ENCODE peak calls at places on chromosomes 4 and X, in eight cellular contexts. V is effector CD4-positive, alpha-beta T cell; E is M059J; Y is keratinocyte; Q is body of pancreas; K is left cardiac atrium; W is activated naive CD8-positive, alpha-beta T cell treated with anti-CD3 and anti-CD28 coated beads, Interleukin-2, amount 50 U/mL, for 24 hours; A is GM13976. C is an unnamed sample.

GRCh38 chr4:81084029-81084428 is 53.5 kb downstream of the BMP3 start:
- DNase-seq in V (no peak), E (peak; percentile 49), Y (no peak), Q (no peak), K (no peak), W (no peak), A (no peak), C (no peak)

GRCh38 chr4:25823632-25824031 is 39.2 kb downstream of the SEL1L3 start:
- DNase-seq in V (no peak), E (no peak), Y (no peak), Q (no peak), K (no peak), W (no peak), A (no peak), C (no peak)

GRCh38 chr4:110619001-110619350 is 3.9 kb downstream of the PITX2 start:
- DNase-seq in V (no peak), E (no peak), Y (no peak), Q (no peak), K (no peak), W (no peak), A (no peak), C (no peak)

GRCh38 chr4:124189545-124189944 is 523.0 kb downstream of the ANKRD50 start:
- DNase-seq in V (no peak), E (no peak), Y (no peak), Q (no peak), K (no peak), W (no peak), A (no peak), C (no peak)

GRCh38 chrX:138794285-138794684 is 82.8 kb upstream of the FGF13 start:
- DNase-seq in V (no peak), E (peak; percentile 30), Y (no peak), Q (no peak), K (no peak), W (no peak), A (no peak), C (no peak)

GRCh38 chr4:79198886-79199591 is 126.8 kb downstream of the NAA11 start:
- DNase-seq in V (no peak), E (no peak), Y (no peak), Q (no peak), K (no peak), W (no peak), A (no peak), C (no peak)

GRCh38 chr4:184647391-184648101 is 1.7 kb downstream of the CASP3 start:
- DNase-seq in V (no peak), E (peak; percentile 32), Y (no peak), Q (no peak), K (no peak), W (no peak), A (no peak), C (no peak)

GRCh38 chr4:107098403-107098802 is 62.3 kb upstream of the DKK2 start:
- DNase-seq in V (no peak), E (no peak), Y (no peak), Q (no peak), K (no peak), W (no peak), A (no peak), C (no peak)

GRCh38 chrX:53320543-53321215 is 39.3 kb upstream of the IQSEC2 start:
- DNase-seq in V (no peak), E (no peak), Y (no peak), Q (peak; percentile 6), K (peak; percentile 29), W (peak; percentile 2), A (peak; percentile 33), C (no peak)

GRCh38 chrX:67587946-67588624 is 44.3 kb downstream of the AR start:
- DNase-seq in V (no peak), E (peak; percentile 67), Y (no peak), Q (peak; percentile 3), K (no peak), W (no peak), A (no peak), C (no peak)

GRCh38 chr4:139909036-139909435 is 243.4 kb downstream of the MGST2 start:
- DNase-seq in V (no peak), E (peak; percentile 12), Y (no peak), Q (no peak), K (no peak), W (no peak), A (no peak), C (no peak)

GRCh38 chrX:149145845-149146285 is 359.2 kb downstream of the IDS start:
- DNase-seq in V (no peak), E (peak; percentile 34), Y (no peak), Q (no peak), K (no peak), W (no peak), A (no peak), C (no peak)

GRCh38 chrX:112822892-112823291 is 17.7 kb downstream of the AMOT start:
- DNase-seq in V (no peak), E (no peak), Y (no peak), Q (no peak), K (no peak), W (no peak), A (no peak), C (no peak)

GRCh38 chrX:110167952-110168451 is 149.9 kb downstream of the AMMECR1 start:
- DNase-seq in V (peak; percentile 49), E (peak; percentile 94), Y (no peak), Q (no peak), K (no peak), W (peak; percentile 50), A (peak; percentile 50), C (no peak)

GRCh38 chr4:24913099-24913445 is 230 bp upstream of the CCDC149 start:
- DNase-seq in V (no peak), E (no peak), Y (no peak), Q (no peak), K (no peak), W (no peak), A (no peak), C (peak; percentile 40)

GRCh38 chr4:74543983-74544382 is 99.0 kb downstream of the AREG start:
- DNase-seq in V (no peak), E (peak; percentile 46), Y (no peak), Q (no peak), K (no peak), W (no peak), A (no peak), C (no peak)

GRCh38 chrX:14896273-14896672 is 23.1 kb downstream of the MOSPD2 start:
- DNase-seq in V (no peak), E (no peak), Y (no peak), Q (no peak), K (no peak), W (no peak), A (no peak), C (no peak)

GRCh38 chr4:106034205-106034604 is 138.9 kb downstream of the NPNT start:
- DNase-seq in V (no peak), E (peak; percentile 5), Y (no peak), Q (no peak), K (no peak), W (no peak), A (no peak), C (no peak)

GRCh38 chr4:142360657-142361056 is 485.4 kb downstream of the INPP4B start:
- DNase-seq in V (no peak), E (no peak), Y (no peak), Q (no peak), K (no peak), W (no peak), A (no peak), C (no peak)

GRCh38 chr4:83605744-83606172 is 69.8 kb downstream of the GPAT3 start:
- DNase-seq in V (no peak), E (no peak), Y (no peak), Q (no peak), K (no peak), W (no peak), A (no peak), C (no peak)

GRCh38 chr4:154490261-154490588 is 1.4 kb downstream of the DCHS2 start:
- DNase-seq in V (no peak), E (no peak), Y (no peak), Q (no peak), K (no peak), W (no peak), A (no peak), C (no peak)

GRCh38 chrX:45623266-45623665 is 422.6 kb upstream of the DIPK2B start:
- DNase-seq in V (no peak), E (peak; percentile 95), Y (no peak), Q (no peak), K (no peak), W (no peak), A (no peak), C (no peak)

GRCh38 chr4:7964459-7964858 is 24.8 kb upstream of the AFAP1 start:
- DNase-seq in V (no peak), E (no peak), Y (no peak), Q (no peak), K (no peak), W (no peak), A (peak; percentile 69), C (no peak)

GRCh38 chr4:104447346-104447745 is 47.3 kb downstream of the CXXC4 start:
- DNase-seq in V (no peak), E (no peak), Y (no peak), Q (no peak), K (no peak), W (no peak), A (no peak), C (no peak)

GRCh38 chr4:128670434-128670999 is 139.0 kb upstream of the JADE1 start:
- DNase-seq in V (no peak), E (no peak), Y (no peak), Q (no peak), K (no peak), W (no peak), A (no peak), C (no peak)

GRCh38 chr4:7161721-7162214 is 30.6 kb upstream of the SORCS2 start:
- DNase-seq in V (no peak), E (no peak), Y (no peak), Q (peak; percentile 88), K (no peak), W (no peak), A (no peak), C (no peak)

GRCh38 chrX:112910418-112910817 is 69.8 kb upstream of the AMOT start:
- DNase-seq in V (no peak), E (no peak), Y (no peak), Q (no peak), K (no peak), W (no peak), A (no peak), C (no peak)

GRCh38 chr4:163922302-163922701 is 427.8 kb downstream of the TMA16 start:
- DNase-seq in V (no peak), E (no peak), Y (no peak), Q (no peak), K (no peak), W (no peak), A (no peak), C (no peak)

GRCh38 chrX:153635788-153636668 is 11.0 kb upstream of the DUSP9 start:
- DNase-seq in V (no peak), E (peak; percentile 50), Y (no peak), Q (no peak), K (no peak), W (peak; percentile 24), A (no peak), C (no peak)